ENCODE peak calls at places on chromosomes 16 and 17, in ten cellular contexts. One of them, this sample, is unnamed.
A peak's percentile ranks its signal among the peaks of the same experiment; 100 is the strongest.

GRCh38 chr17:77374170-77374936 is 233.6 kb downstream of the SEC14L1 start:
- DNase-seq in NCI-H446: peak; percentile 55
- DNase-seq in H54: no peak
- DNase-seq in body of pancreas: peak; percentile 81
- DNase-seq in GM12864: no peak
- DNase-seq in iris pigment epithelial cell: peak; percentile 87
- DNase-seq in neural crest cell: peak; percentile 73
- DNase-seq in GOT3: no peak
- DNase-seq in small intestine: peak; percentile 46
- DNase-seq in NCI-H460: no peak
- DNase-seq in this sample: peak; percentile 83

GRCh38 chr17:74970395-74970794 is 2.2 kb downstream of the HID1 start:
- DNase-seq in GM12864: no peak
- DNase-seq in neural crest cell: no peak
- DNase-seq in body of pancreas: no peak
- DNase-seq in GOT3: no peak
- DNase-seq in iris pigment epithelial cell: no peak
- DNase-seq in small intestine: no peak
- DNase-seq in NCI-H460: no peak
- DNase-seq in H54: no peak
- DNase-seq in NCI-H446: no peak
- DNase-seq in this sample: no peak

GRCh38 chr16:56847173-56847948 is 17.6 kb upstream of the SLC12A3 start:
- DNase-seq in body of pancreas: no peak
- DNase-seq in small intestine: no peak
- DNase-seq in neural crest cell: no peak
- DNase-seq in NCI-H460: no peak
- DNase-seq in GM12864: no peak
- DNase-seq in H54: no peak
- DNase-seq in iris pigment epithelial cell: no peak
- DNase-seq in GOT3: no peak
- DNase-seq in NCI-H446: no peak
- DNase-seq in this sample: peak; percentile 4

GRCh38 chr16:89373355-89374110 is 116.8 kb downstream of the ANKRD11 start:
- DNase-seq in NCI-H446: no peak
- DNase-seq in H54: no peak
- DNase-seq in iris pigment epithelial cell: peak; percentile 97
- DNase-seq in GOT3: no peak
- DNase-seq in body of pancreas: peak; percentile 50
- DNase-seq in GM12864: no peak
- DNase-seq in NCI-H460: no peak
- DNase-seq in small intestine: no peak
- DNase-seq in neural crest cell: no peak
- DNase-seq in this sample: no peak

GRCh38 chr16:4521971-4522623 is 16.5 kb downstream of the CDIP1 start:
- DNase-seq in small intestine: no peak
- DNase-seq in NCI-H460: no peak
- DNase-seq in neural crest cell: no peak
- DNase-seq in iris pigment epithelial cell: no peak
- DNase-seq in body of pancreas: peak; percentile 65
- DNase-seq in NCI-H446: peak; percentile 95
- DNase-seq in H54: no peak
- DNase-seq in GM12864: no peak
- DNase-seq in GOT3: no peak
- DNase-seq in this sample: no peak

GRCh38 chr16:1762879-1763520 is 8.3 kb downstream of the NME3 start:
- DNase-seq in NCI-H446: no peak
- DNase-seq in GOT3: no peak
- DNase-seq in iris pigment epithelial cell: no peak
- DNase-seq in NCI-H460: no peak
- DNase-seq in neural crest cell: no peak
- DNase-seq in GM12864: no peak
- DNase-seq in H54: no peak
- DNase-seq in body of pancreas: no peak
- DNase-seq in small intestine: no peak
- DNase-seq in this sample: no peak

GRCh38 chr17:39665642-39666221 is 583 bp downstream of the TCAP start:
- DNase-seq in neural crest cell: no peak
- DNase-seq in GOT3: no peak
- DNase-seq in GM12864: no peak
- DNase-seq in iris pigment epithelial cell: no peak
- DNase-seq in body of pancreas: no peak
- DNase-seq in NCI-H460: no peak
- DNase-seq in small intestine: no peak
- DNase-seq in H54: no peak
- DNase-seq in NCI-H446: no peak
- DNase-seq in this sample: no peak

GRCh38 chr16:79970551-79971236 is 370.2 kb upstream of the MAF start:
- DNase-seq in neural crest cell: no peak
- DNase-seq in NCI-H460: no peak
- DNase-seq in GM12864: no peak
- DNase-seq in small intestine: no peak
- DNase-seq in iris pigment epithelial cell: peak; percentile 36
- DNase-seq in NCI-H446: no peak
- DNase-seq in H54: no peak
- DNase-seq in GOT3: no peak
- DNase-seq in body of pancreas: peak; percentile 20
- DNase-seq in this sample: no peak

GRCh38 chr17:50319630-50320029 is 26.3 kb upstream of the XYLT2 start:
- DNase-seq in small intestine: no peak
- DNase-seq in GM12864: no peak
- DNase-seq in iris pigment epithelial cell: no peak
- DNase-seq in body of pancreas: no peak
- DNase-seq in GOT3: no peak
- DNase-seq in H54: no peak
- DNase-seq in NCI-H460: no peak
- DNase-seq in neural crest cell: no peak
- DNase-seq in NCI-H446: no peak
- DNase-seq in this sample: no peak

GRCh38 chr17:48294193-48294909 is 135.7 kb downstream of the SKAP1 start:
- DNase-seq in GM12864: no peak
- DNase-seq in NCI-H460: no peak
- DNase-seq in NCI-H446: no peak
- DNase-seq in GOT3: no peak
- DNase-seq in iris pigment epithelial cell: no peak
- DNase-seq in H54: no peak
- DNase-seq in neural crest cell: no peak
- DNase-seq in body of pancreas: no peak
- DNase-seq in small intestine: no peak
- DNase-seq in this sample: no peak

GRCh38 chr17:49439673-49440571 is 25.2 kb upstream of the PHB1 start:
- DNase-seq in neural crest cell: no peak
- DNase-seq in NCI-H460: no peak
- DNase-seq in iris pigment epithelial cell: peak; percentile 18
- DNase-seq in body of pancreas: no peak
- DNase-seq in H54: peak; percentile 61
- DNase-seq in GM12864: no peak
- DNase-seq in GOT3: no peak
- DNase-seq in NCI-H446: no peak
- DNase-seq in small intestine: no peak
- DNase-seq in this sample: no peak

GRCh38 chr16:85757341-85757822 is 6.5 kb upstream of the C16orf74 start:
- DNase-seq in GM12864: no peak
- DNase-seq in NCI-H446: no peak
- DNase-seq in NCI-H460: no peak
- DNase-seq in small intestine: no peak
- DNase-seq in iris pigment epithelial cell: peak; percentile 79
- DNase-seq in GOT3: no peak
- DNase-seq in neural crest cell: no peak
- DNase-seq in body of pancreas: no peak
- DNase-seq in H54: no peak
- DNase-seq in this sample: peak; percentile 62

GRCh38 chr17:57935833-57936807 is 19.1 kb downstream of the CUEDC1 start:
- DNase-seq in small intestine: no peak
- DNase-seq in iris pigment epithelial cell: peak; percentile 52
- DNase-seq in GM12864: no peak
- DNase-seq in GOT3: no peak
- DNase-seq in NCI-H446: no peak
- DNase-seq in NCI-H460: no peak
- DNase-seq in body of pancreas: peak; percentile 53
- DNase-seq in neural crest cell: peak; percentile 61
- DNase-seq in H54: no peak
- DNase-seq in this sample: peak; percentile 57

GRCh38 chr16:13510425-13511151 is 409.4 kb upstream of the ERCC4 start:
- DNase-seq in NCI-H446: no peak
- DNase-seq in iris pigment epithelial cell: no peak
- DNase-seq in H54: no peak
- DNase-seq in GM12864: no peak
- DNase-seq in NCI-H460: no peak
- DNase-seq in neural crest cell: no peak
- DNase-seq in small intestine: no peak
- DNase-seq in body of pancreas: no peak
- DNase-seq in GOT3: no peak
- DNase-seq in this sample: no peak

GRCh38 chr16:66717776-66718175 is 21.2 kb upstream of the CMTM4 start:
- DNase-seq in NCI-H446: no peak
- DNase-seq in GOT3: no peak
- DNase-seq in iris pigment epithelial cell: no peak
- DNase-seq in H54: no peak
- DNase-seq in NCI-H460: no peak
- DNase-seq in body of pancreas: no peak
- DNase-seq in neural crest cell: no peak
- DNase-seq in small intestine: no peak
- DNase-seq in GM12864: no peak
- DNase-seq in this sample: peak; percentile 21

This sample was measured in HFFc6.